ENCODE peak calls at places on chromosomes 12 and 14, in seven cellular contexts. L is astrocyte, H is neural progenitor cell, W is HepG2, E is heart left ventricle, J is mammary epithelial cell, R is bronchial epithelial cell. B is an unnamed sample.

GRCh38 chr14:50023671-50024490 is 92.5 kb downstream of the VCPKMT start:
- DNase-seq in E (no peak), W (no peak), R (peak; percentile 75), J (peak; percentile 87), L (peak; percentile 89), H (no peak), B (peak; percentile 78)

GRCh38 chr14:35456261-35456660 is 51.7 kb upstream of the NFKBIA start:
- DNase-seq in L (no peak), H (no peak), E (no peak), R (no peak), J (no peak), W (no peak), B (no peak)

GRCh38 chr14:32531942-32532341 is 202.8 kb downstream of the AKAP6 start:
- DNase-seq in E (no peak), J (no peak), L (no peak), W (no peak), R (no peak), H (no peak), B (no peak)

GRCh38 chr14:87944987-87945604 is 47.9 kb downstream of the GALC start:
- DNase-seq in H (peak; percentile 37), R (peak; percentile 57), W (peak; percentile 29), J (peak; percentile 23), L (peak; percentile 28), E (no peak), B (no peak)

GRCh38 chr14:28830115-28830534 is 63.5 kb downstream of the FOXG1 start:
- DNase-seq in E (no peak), H (no peak), L (no peak), R (no peak), J (no peak), W (no peak), B (no peak)

GRCh38 chr12:50620050-50620974 is 115.5 kb downstream of the DIP2B start:
- DNase-seq in W (no peak), R (peak; percentile 90), H (peak; percentile 55), E (no peak), L (peak; percentile 96), J (peak; percentile 88), B (no peak)

GRCh38 chr14:21209185-21209584 is 53.3 kb upstream of the OR5AU1 start:
- DNase-seq in L (no peak), J (no peak), H (no peak), R (no peak), W (no peak), E (no peak), B (no peak)

GRCh38 chr12:48988030-48988649 is 10.0 kb downstream of the WNT1 start:
- DNase-seq in R (peak; percentile 32), J (no peak), W (peak; percentile 46), E (peak; percentile 63), L (no peak), H (peak; percentile 87), B (no peak)

GRCh38 chr14:21103165-21103709 is 2.4 kb downstream of the TMEM253 start:
- DNase-seq in J (no peak), W (no peak), H (no peak), R (no peak), L (no peak), E (no peak), B (no peak)

GRCh38 chr12:131487379-131488129 is 223.3 kb upstream of the SFSWAP start:
- DNase-seq in L (no peak), E (no peak), R (peak; percentile 47), H (no peak), J (no peak), W (no peak), B (peak; percentile 49)

GRCh38 chr12:100703868-100704267 is 90.7 kb upstream of the ANO4 start:
- DNase-seq in J (no peak), R (no peak), L (no peak), H (no peak), W (no peak), E (no peak), B (no peak)

GRCh38 chr12:122964439-122965257 is 1.6 kb downstream of the ABCB9 start:
- DNase-seq in R (no peak), E (no peak), W (peak; percentile 54), L (no peak), H (peak; percentile 21), J (no peak), B (no peak)

GRCh38 chr14:65003394-65003793 is 16.7 kb downstream of the FNTB start:
- DNase-seq in E (no peak), J (no peak), W (no peak), H (no peak), L (no peak), R (no peak), B (no peak)

GRCh38 chr14:58072288-58073071 is 79.5 kb downstream of the ARMH4 start:
- DNase-seq in H (peak; percentile 77), J (peak; percentile 44), R (peak; percentile 65), L (peak; percentile 49), E (peak; percentile 51), W (peak; percentile 56), B (peak; percentile 39)
- H3K4me3 ChIP-seq in H (no peak overlapping the region), J (no peak overlapping the region), R (no peak overlapping the region), L (no peak overlapping the region), E (peak overlapping the region; percentile 39), W (no peak overlapping the region), B (no peak overlapping the region)

GRCh38 chr12:30926243-30927209 is at the start of gene TSPAN11:
- DNase-seq in R (no peak), H (peak; percentile 97), J (no peak), W (no peak), E (peak; percentile 33), L (peak; percentile 31), B (no peak)
- TF ChIP-seq CTCF in R (no peak), H (peak; percentile 12), J (no peak), W (no peak), E (no peak), L (no peak), B (no peak)

GRCh38 chr14:100950024-100950423 is 46.5 kb upstream of the RTL1 start:
- DNase-seq in L (no peak), R (peak; percentile 6), H (no peak), E (no peak), J (no peak), W (no peak), B (no peak)
- H3K36me3 ChIP-seq in L (peaks cover 14% of the 10 kb centered on the region), R (no peaks in the 10 kb centered on the region), H (no peaks in the 10 kb centered on the region), E (no peaks in the 10 kb centered on the region), J (no peaks in the 10 kb centered on the region), W (no peaks in the 10 kb centered on the region), B (no peaks in the 10 kb centered on the region)

DNA sequence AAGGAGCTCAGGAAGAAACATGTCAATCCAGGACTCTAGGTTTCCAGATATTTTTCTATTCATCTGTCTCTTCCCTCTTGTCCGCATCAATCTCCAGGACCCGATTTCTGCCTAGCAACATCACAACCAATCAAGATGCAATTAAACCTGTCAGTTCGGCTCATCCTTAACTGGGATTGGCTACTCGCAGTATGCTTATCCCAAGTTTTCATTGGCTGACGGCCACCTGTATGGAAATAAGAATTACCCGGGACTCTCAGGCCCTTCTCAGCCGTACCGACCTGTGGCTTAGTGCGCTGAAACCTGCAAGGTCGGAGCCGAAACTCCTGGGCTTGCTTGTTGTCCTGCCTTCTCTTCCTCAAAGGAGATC is 20.4 kb upstream of the ATP5MC2 start:
- DNase-seq in R (peak; percentile 96), L (peak; percentile 74), W (peak; percentile 82), E (peak; percentile 63), J (peak; percentile 51), H (peak; percentile 94), B (no peak)
- H3K4me3 ChIP-seq in R (peak overlapping the region; percentile 30), L (peak overlapping the region; percentile 7), W (peak overlapping the region; percentile 45), E (peak overlapping the region; percentile 42), J (no peak overlapping the region), H (peak overlapping the region; percentile 43), B (peak overlapping the region; percentile 4)

GRCh38 chr14:56339855-56340701 is 221.9 kb downstream of the PELI2 start:
- DNase-seq in E (peak; percentile 67), H (peak; percentile 79), L (peak; percentile 92), R (peak; percentile 91), J (peak; percentile 69), W (peak; percentile 41), B (peak; percentile 69)
- TF ChIP-seq CTCF in E (peak; percentile 73), H (peak; percentile 80), L (peak; percentile 96), R (peak; percentile 91), J (peak; percentile 44), W (peak; percentile 73), B (peak; percentile 66)